ENCODE peak calls at places on chromosomes 6 and 20, in five cellular contexts. G is Right ventricle myocardium superior, R is fibroblast of lung, X is myocyte, B is hypothalamus. M is an unnamed sample.

GRCh38 chr6:39302669-39303424 is 11.4 kb downstream of the KCNK17 start:
- DNase-seq in G (peak), R (peak), X (peak), B (peak), M (peak)

GRCh38 chr6:56868687-56869086 is 86.2 kb upstream of the BEND6 start:
- DNase-seq in G (no peak), R (peak), X (peak), B (no peak), M (no peak)

GRCh38 chr20:43987018-43987417 is 72.4 kb downstream of the TOX2 start:
- DNase-seq in G (no peak), R (no peak), X (no peak), B (no peak), M (no peak)

GRCh38 chr6:3247255-3248146 is 11.2 kb upstream of the PSMG4 start:
- DNase-seq in G (peak), R (peak), X (peak), B (peak), M (peak)

GRCh38 chr20:62363920-62364851 is 2.9 kb downstream of the LAMA5 start:
- DNase-seq in G (peak), R (peak), X (no peak), B (no peak), M (no peak)

GRCh38 chr20:34369265-34369664 is 6.2 kb downstream of the ITCH start:
- DNase-seq in G (no peak), R (no peak), X (no peak), B (no peak), M (no peak)

GRCh38 chr6:925656-926213 is 232.8 kb upstream of the EXOC2 start:
- DNase-seq in G (no peak), R (no peak), X (no peak), B (no peak), M (no peak)

GRCh38 chr6:169999367-169999766 is 247.9 kb downstream of the ERMARD start:
- DNase-seq in G (no peak), R (no peak), X (no peak), B (no peak), M (no peak)

GRCh38 chr6:104855507-104855906 is 4.2 kb downstream of the HACE1 start:
- DNase-seq in G (no peak), R (peak), X (peak), B (no peak), M (no peak)

GRCh38 chr20:61321481-61321880 is 69.4 kb downstream of the CDH4 start:
- DNase-seq in G (no peak), R (no peak), X (no peak), B (no peak), M (no peak)

GRCh38 chr6:109008537-109008950 is 86.1 kb downstream of the SESN1 start:
- DNase-seq in G (no peak), R (peak), X (no peak), B (no peak), M (no peak)

GRCh38 chr20:13995841-13996240 is 525 bp downstream of the MACROD2 start:
- DNase-seq in G (peak), R (no peak), X (peak), B (peak), M (no peak)

GRCh38 chr20:36792422-36792821 is 18.9 kb upstream of the DSN1 start:
- DNase-seq in G (peak), R (peak), X (peak), B (peak), M (no peak)

GRCh38 chr6:18323935-18324707 is 59.8 kb upstream of the DEK start:
- DNase-seq in G (no peak), R (peak), X (peak), B (no peak), M (no peak)

GRCh38 chr20:36850759-36851158 is 25.2 kb upstream of the TLDC2 start:
- DNase-seq in G (no peak), R (no peak), X (no peak), B (no peak), M (no peak)

GRCh38 chr20:62820208-62820961 is 3.5 kb downstream of the COL9A3 start:
- DNase-seq in G (no peak), R (no peak), X (no peak), B (peak), M (no peak)

GRCh38 chr6:14877758-14878157 is 368.1 kb upstream of the JARID2 start:
- DNase-seq in G (no peak), R (peak), X (peak), B (no peak), M (no peak)

GRCh38 chr20:50346372-50347347 is 156.0 kb downstream of the CEBPB start:
- DNase-seq in G (peak), R (peak), X (peak), B (peak), M (peak)

GRCh38 chr6:116779569-116780164 is 14.1 kb upstream of the FAM162B start:
- DNase-seq in G (no peak), R (peak), X (peak), B (no peak), M (no peak)

GRCh38 chr6:45661667-45662066 is 283.9 kb upstream of the SUPT3H start:
- DNase-seq in G (no peak), R (peak), X (peak), B (no peak), M (no peak)

GRCh38 chr6:26501482-26501986 is 1.4 kb downstream of the BTN1A1 start:
- DNase-seq in G (peak), R (peak), X (no peak), B (no peak), M (no peak)

GRCh38 chr6:108850669-108851467 is 2.6 kb downstream of the ARMC2 start:
- DNase-seq in G (peak), R (no peak), X (no peak), B (no peak), M (no peak)

GRCh38 chr6:44263357-44264100 is 1.8 kb downstream of the NFKBIE start:
- DNase-seq in G (no peak), R (peak), X (no peak), B (no peak), M (no peak)

GRCh38 chr20:4809707-4810106 is 88.0 kb downstream of the PRND start:
- DNase-seq in G (no peak), R (no peak), X (no peak), B (no peak), M (no peak)

GRCh38 chr6:107101661-107102413 is 13.5 kb downstream of the BEND3 start:
- DNase-seq in G (no peak), R (no peak), X (no peak), B (no peak), M (no peak)

GRCh38 chr6:169722362-169723199 is 1.7 kb downstream of the PHF10 start:
- DNase-seq in G (peak), R (peak), X (peak), B (peak), M (peak)

GRCh38 chr6:167733740-167734661 is 92.7 kb upstream of the AFDN start:
- DNase-seq in G (no peak), R (peak), X (no peak), B (no peak), M (no peak)